ENCODE peak calls at places on chromosomes 11 and 22, in seven cellular contexts. Y is mammary epithelial cell, I is mesendoderm, L is neural progenitor cell, Z is fibroblast of lung, B is colonic mucosa, W is GM23248. O is an unnamed sample.

GRCh38 chr11:110832080-110832479 is 119.8 kb upstream of the ARHGAP20 start:
- DNase-seq in Y (no peak), I (no peak), L (no peak), Z (no peak), B (no peak), W (no peak), O (no peak)

GRCh38 chr11:20310596-20311394 is 52.7 kb upstream of the HTATIP2 start:
- DNase-seq in Y (no peak), I (no peak), L (peak; percentile 79), Z (no peak), B (no peak), W (no peak), O (no peak)

GRCh38 chr11:291281-292210 is 2.6 kb downstream of the PGGHG start:
- DNase-seq in Y (no peak), I (peak; percentile 70), L (no peak), Z (no peak), B (no peak), W (no peak), O (peak; percentile 66)

GRCh38 chr11:40337118-40337517 is 1122.3 kb downstream of the LRRC4C start:
- DNase-seq in Y (peak; percentile 3), I (peak; percentile 3), L (no peak), Z (peak; percentile 19), B (no peak), W (no peak), O (no peak)

GRCh38 chr11:2916892-2917645 is 12.2 kb downstream of the PHLDA2 start:
- DNase-seq in Y (no peak), I (no peak), L (no peak), Z (no peak), B (no peak), W (no peak), O (peak; percentile 66)

GRCh38 chr22:42564699-42565098 is 10.9 kb downstream of the SERHL2 start:
- DNase-seq in Y (no peak), I (no peak), L (no peak), Z (no peak), B (no peak), W (no peak), O (no peak)

GRCh38 chr11:130652671-130653335 is 204.4 kb downstream of the ADAMTS15 start:
- DNase-seq in Y (no peak), I (no peak), L (no peak), Z (peak; percentile 99), B (no peak), W (peak; percentile 90), O (no peak)

GRCh38 chr22:48944756-48945620 is 882.7 kb downstream of the BRD1 start:
- DNase-seq in Y (no peak), I (no peak), L (no peak), Z (no peak), B (peak; percentile 1), W (no peak), O (no peak)

GRCh38 chr11:69674267-69674885 is 777 bp downstream of the LTO1 start:
- DNase-seq in Y (peak; percentile 70), I (no peak), L (peak; percentile 41), Z (peak; percentile 86), B (peak; percentile 32), W (peak; percentile 98), O (no peak)

GRCh38 chr11:86070435-86071056 is 1.7 kb upstream of the PICALM start:
- DNase-seq in Y (no peak), I (no peak), L (no peak), Z (no peak), B (no peak), W (peak; percentile 38), O (no peak)
- H3K9ac ChIP-seq in Y (no peak overlapping the region), I (no peak overlapping the region), L (no peak overlapping the region), Z (no peak overlapping the region), B (no peak overlapping the region), W (peak overlapping the region; percentile 97), O (no peak overlapping the region)

GRCh38 chr11:126104420-126104819 is 41.8 kb upstream of the CDON start:
- DNase-seq in Y (no peak), I (peak; percentile 94), L (peak; percentile 86), Z (no peak), B (no peak), W (no peak), O (no peak)
- H3K9ac ChIP-seq in Y (no peak overlapping the region), I (no peak overlapping the region), L (no peak overlapping the region), Z (no peak overlapping the region), B (no peak overlapping the region), W (no peak overlapping the region), O (no peak overlapping the region)

GRCh38 chr11:12110201-12110713 is at the start of gene MICAL2:
- DNase-seq in Y (peak; percentile 95), I (peak; percentile 90), L (peak; percentile 96), Z (peak; percentile 85), B (peak; percentile 91), W (peak; percentile 97), O (peak; percentile 95)
- H3K9ac ChIP-seq in Y (peak within 1 kb of the TSS; percentile 96), I (peak within 1 kb of the TSS; percentile 68), L (no peak within 1 kb of the TSS), Z (peak within 1 kb of the TSS; percentile 91), B (peak within 1 kb of the TSS; percentile 95), W (peak within 1 kb of the TSS; percentile 89), O (peak within 1 kb of the TSS; percentile 78)

DNA sequence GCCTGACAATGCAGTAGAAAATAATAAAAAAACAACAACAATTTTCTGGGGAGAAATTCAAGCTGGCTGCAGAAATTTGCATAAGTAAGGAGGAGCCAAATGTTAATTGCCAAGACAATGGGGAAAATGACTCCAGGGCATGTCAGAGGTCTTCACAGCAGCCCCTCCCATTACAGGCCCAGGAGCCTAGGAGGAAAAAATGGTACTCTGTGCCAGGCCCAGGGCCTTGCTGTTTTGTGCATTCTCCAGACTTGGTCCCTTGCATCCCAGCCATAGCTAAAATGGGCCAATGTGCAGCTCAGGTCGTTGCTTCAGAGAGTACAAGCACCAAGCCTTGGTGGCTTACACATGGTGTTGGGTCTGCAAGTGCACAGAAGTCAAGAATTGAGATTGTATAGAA is 45.5 kb downstream of the MS4A2 start:
- DNase-seq in Y (no peak), I (no peak), L (no peak), Z (no peak), B (no peak), W (no peak), O (no peak)
- H3K9ac ChIP-seq in Y (no peak overlapping the region), I (no peak overlapping the region), L (no peak overlapping the region), Z (no peak overlapping the region), B (no peak overlapping the region), W (no peak overlapping the region), O (no peak overlapping the region)

GRCh38 chr11:13669544-13670488 is 1.3 kb downstream of the FAR1 start:
- DNase-seq in Y (peak; percentile 20), I (no peak), L (no peak), Z (peak; percentile 27), B (no peak), W (peak; percentile 48), O (no peak)

GRCh38 chr11:13667795-13668101 is 720 bp upstream of the FAR1 start:
- DNase-seq in Y (no peak), I (no peak), L (no peak), Z (no peak), B (no peak), W (no peak), O (no peak)

GRCh38 chr11:13668957-13669521 is 571 bp downstream of the FAR1 start:
- DNase-seq in Y (peak; percentile 53), I (peak; percentile 65), L (no peak), Z (peak; percentile 17), B (peak; percentile 76), W (peak; percentile 67), O (peak; percentile 87)

GRCh38 chr11:13667245-13667644 is 1.2 kb upstream of the FAR1 start:
- DNase-seq in Y (peak; percentile 25), I (no peak), L (peak; percentile 12), Z (no peak), B (no peak), W (peak; percentile 75), O (no peak)

GRCh38 chr11:13668102-13668956 is at the start of gene FAR1:
- DNase-seq in Y (peak; percentile 100), I (peak; percentile 100), L (peak; percentile 99), Z (peak; percentile 99), B (peak; percentile 98), W (peak; percentile 99), O (peak; percentile 99)
- H3K9ac ChIP-seq in Y (peak within 1 kb of the TSS; percentile 89), I (peak within 1 kb of the TSS; percentile 87), L (peak within 1 kb of the TSS; percentile 81), Z (peak within 1 kb of the TSS; percentile 72), B (peak within 1 kb of the TSS; percentile 92), W (peak within 1 kb of the TSS; percentile 90), O (peak within 1 kb of the TSS; percentile 77)

GRCh38 chr11:119650251-119650650 is 78.7 kb downstream of the NECTIN1 start:
- DNase-seq in Y (no peak), I (peak; percentile 79), L (no peak), Z (no peak), B (no peak), W (no peak), O (no peak)
- H3K9ac ChIP-seq in Y (no peak overlapping the region), I (no peak overlapping the region), L (no peak overlapping the region), Z (no peak overlapping the region), B (no peak overlapping the region), W (no peak overlapping the region), O (no peak overlapping the region)

O was measured in kidney.